ENCODE peak calls at places on chromosomes 2 and 18, in five cellular contexts. P is Calu3; E is naive thymus-derived CD8-positive, alpha-beta T cell; H is PC-9; J is NCI-H1048. Y is an unnamed sample.

GRCh38 chr2:9462313-9462712 is 12.0 kb upstream of the IAH1 start:
- DNase-seq in H (no peak), E (no peak), P (no peak), J (no peak), Y (no peak)

GRCh38 chr2:8803658-8804379 is 33.6 kb downstream of the KIDINS220 start:
- DNase-seq in J (no peak), E (no peak), P (peak; percentile 76), H (peak; percentile 98), Y (peak; percentile 59)

GRCh38 chr2:24831736-24832421 is 38.7 kb downstream of the CENPO start:
- DNase-seq in J (no peak), H (no peak), E (no peak), P (no peak), Y (no peak)

GRCh38 chr2:127371037-127371436 is 16.7 kb downstream of the MAP3K2 start:
- DNase-seq in P (no peak), H (no peak), J (no peak), E (no peak), Y (no peak)

GRCh38 chr2:25062461-25062860 is 20.6 kb downstream of the EFR3B start:
- DNase-seq in H (no peak), J (no peak), P (no peak), E (no peak), Y (no peak)

GRCh38 chr2:17057109-17058017 is 391.7 kb upstream of the CYRIA start:
- DNase-seq in J (no peak), E (no peak), P (no peak), H (no peak), Y (no peak)

GRCh38 chr2:65120990-65121693 is 8.8 kb downstream of the RAB1A start:
- DNase-seq in E (no peak), P (no peak), H (no peak), J (no peak), Y (no peak)

GRCh38 chr2:11525762-11526161 is 8.1 kb upstream of the GREB1 start:
- DNase-seq in H (no peak), J (no peak), E (no peak), P (no peak), Y (no peak)

GRCh38 chr2:138329167-138329566 is 172.4 kb upstream of the SPOPL start:
- DNase-seq in E (no peak), J (no peak), H (no peak), P (no peak), Y (no peak)

GRCh38 chr2:38720613-38721241 is 30.4 kb downstream of the SRSF7 start:
- DNase-seq in H (peak; percentile 98), P (peak; percentile 64), E (no peak), J (no peak), Y (peak; percentile 56)

GRCh38 chr2:206981739-206982336 is 42.5 kb downstream of the CPO start:
- DNase-seq in P (peak; percentile 68), H (no peak), J (no peak), E (peak; percentile 38), Y (peak; percentile 27)

GRCh38 chr2:112821682-112822081 is 14.9 kb downstream of the IL1B start:
- DNase-seq in J (no peak), H (no peak), E (no peak), P (no peak), Y (no peak)

GRCh38 chr2:56248965-56249742 is 65.4 kb downstream of the CCDC85A start:
- DNase-seq in E (no peak), H (no peak), J (no peak), P (no peak), Y (no peak)

GRCh38 chr18:24060644-24061043 is 46.1 kb downstream of the TTC39C start:
- DNase-seq in P (no peak), H (no peak), E (no peak), J (no peak), Y (no peak)